ENCODE peak calls at places on chromosomes 16 and 17, in eight cellular contexts. One of them, this sample, is unnamed.

GRCh38 chr16:68086860-68087268 is 1.7 kb downstream of the NFATC3 start:
- DNase-seq in epithelial cell of esophagus: no peak
- DNase-seq in psoas muscle: no peak
- DNase-seq in GM20000: no peak
- DNase-seq in WTC11: no peak
- DNase-seq in nephron progenitor cell: no peak
- DNase-seq in GM06990: no peak
- DNase-seq in ovary: no peak
- DNase-seq in this sample: no peak

GRCh38 chr16:19203374-19203966 is 35.4 kb downstream of the SYT17 start:
- DNase-seq in epithelial cell of esophagus: no peak
- DNase-seq in GM06990: no peak
- DNase-seq in GM20000: no peak
- DNase-seq in WTC11: no peak
- DNase-seq in nephron progenitor cell: no peak
- DNase-seq in psoas muscle: no peak
- DNase-seq in ovary: no peak
- DNase-seq in this sample: no peak

GRCh38 chr16:30711712-30712111 is 12.7 kb downstream of the SRCAP start:
- DNase-seq in WTC11: no peak
- DNase-seq in ovary: no peak
- DNase-seq in nephron progenitor cell: no peak
- DNase-seq in GM06990: no peak
- DNase-seq in epithelial cell of esophagus: no peak
- DNase-seq in psoas muscle: no peak
- DNase-seq in GM20000: no peak
- DNase-seq in this sample: no peak

GRCh38 chr16:4787068-4787467 is 1.1 kb downstream of the SEPTIN12 start:
- DNase-seq in epithelial cell of esophagus: no peak
- DNase-seq in GM06990: no peak
- DNase-seq in WTC11: no peak
- DNase-seq in ovary: no peak
- DNase-seq in psoas muscle: no peak
- DNase-seq in GM20000: no peak
- DNase-seq in nephron progenitor cell: no peak
- DNase-seq in this sample: no peak

GRCh38 chr16:59527206-59527997 is 793.3 kb upstream of the GOT2 start:
- DNase-seq in GM06990: no peak
- DNase-seq in ovary: no peak
- DNase-seq in epithelial cell of esophagus: peak
- DNase-seq in WTC11: no peak
- DNase-seq in nephron progenitor cell: no peak
- DNase-seq in psoas muscle: no peak
- DNase-seq in GM20000: no peak
- DNase-seq in this sample: no peak

GRCh38 chr16:70253291-70254094 is 1.8 kb upstream of the EXOSC6 start:
- DNase-seq in GM20000: peak
- DNase-seq in psoas muscle: peak
- DNase-seq in WTC11: peak
- DNase-seq in epithelial cell of esophagus: peak
- DNase-seq in nephron progenitor cell: peak
- DNase-seq in ovary: no peak
- DNase-seq in GM06990: no peak
- DNase-seq in this sample: no peak

GRCh38 chr16:57023541-57024249 is 34.3 kb downstream of the NLRC5 start:
- DNase-seq in GM20000: no peak
- DNase-seq in WTC11: no peak
- DNase-seq in ovary: no peak
- DNase-seq in nephron progenitor cell: no peak
- DNase-seq in GM06990: no peak
- DNase-seq in psoas muscle: no peak
- DNase-seq in epithelial cell of esophagus: no peak
- DNase-seq in this sample: no peak

GRCh38 chr17:40530988-40531971 is 29.9 kb upstream of the TNS4 start:
- DNase-seq in WTC11: peak
- DNase-seq in GM20000: peak
- DNase-seq in epithelial cell of esophagus: no peak
- DNase-seq in ovary: peak
- DNase-seq in nephron progenitor cell: no peak
- DNase-seq in GM06990: peak
- DNase-seq in psoas muscle: no peak
- DNase-seq in this sample: peak

GRCh38 chr16:50591800-50592771 is 43.9 kb downstream of the NKD1 start:
- DNase-seq in WTC11: no peak
- DNase-seq in GM06990: no peak
- DNase-seq in GM20000: no peak
- DNase-seq in epithelial cell of esophagus: no peak
- DNase-seq in psoas muscle: peak
- DNase-seq in nephron progenitor cell: no peak
- DNase-seq in ovary: peak
- DNase-seq in this sample: no peak

GRCh38 chr16:22284637-22285515 is 12.3 kb upstream of the POLR3E start:
- DNase-seq in WTC11: no peak
- DNase-seq in nephron progenitor cell: no peak
- DNase-seq in GM20000: no peak
- DNase-seq in ovary: no peak
- DNase-seq in psoas muscle: peak
- DNase-seq in epithelial cell of esophagus: no peak
- DNase-seq in GM06990: no peak
- DNase-seq in this sample: no peak

GRCh38 chr16:89562027-89562599 is 1.6 kb downstream of the RPL13 start:
- DNase-seq in ovary: no peak
- DNase-seq in GM06990: no peak
- DNase-seq in nephron progenitor cell: no peak
- DNase-seq in WTC11: no peak
- DNase-seq in epithelial cell of esophagus: peak
- DNase-seq in psoas muscle: no peak
- DNase-seq in GM20000: no peak
- DNase-seq in this sample: no peak

GRCh38 chr16:81634380-81635121 is 144.5 kb upstream of the PLCG2 start:
- DNase-seq in GM20000: no peak
- DNase-seq in GM06990: no peak
- DNase-seq in epithelial cell of esophagus: no peak
- DNase-seq in nephron progenitor cell: no peak
- DNase-seq in psoas muscle: no peak
- DNase-seq in ovary: no peak
- DNase-seq in WTC11: no peak
- DNase-seq in this sample: no peak

GRCh38 chr17:7281074-7281952 is at the start of gene SLC2A4:
- DNase-seq in psoas muscle: peak
- DNase-seq in GM06990: peak
- DNase-seq in epithelial cell of esophagus: peak
- DNase-seq in GM20000: peak
- DNase-seq in WTC11: peak
- DNase-seq in ovary: peak
- DNase-seq in nephron progenitor cell: peak
- DNase-seq in this sample: peak

DNA sequence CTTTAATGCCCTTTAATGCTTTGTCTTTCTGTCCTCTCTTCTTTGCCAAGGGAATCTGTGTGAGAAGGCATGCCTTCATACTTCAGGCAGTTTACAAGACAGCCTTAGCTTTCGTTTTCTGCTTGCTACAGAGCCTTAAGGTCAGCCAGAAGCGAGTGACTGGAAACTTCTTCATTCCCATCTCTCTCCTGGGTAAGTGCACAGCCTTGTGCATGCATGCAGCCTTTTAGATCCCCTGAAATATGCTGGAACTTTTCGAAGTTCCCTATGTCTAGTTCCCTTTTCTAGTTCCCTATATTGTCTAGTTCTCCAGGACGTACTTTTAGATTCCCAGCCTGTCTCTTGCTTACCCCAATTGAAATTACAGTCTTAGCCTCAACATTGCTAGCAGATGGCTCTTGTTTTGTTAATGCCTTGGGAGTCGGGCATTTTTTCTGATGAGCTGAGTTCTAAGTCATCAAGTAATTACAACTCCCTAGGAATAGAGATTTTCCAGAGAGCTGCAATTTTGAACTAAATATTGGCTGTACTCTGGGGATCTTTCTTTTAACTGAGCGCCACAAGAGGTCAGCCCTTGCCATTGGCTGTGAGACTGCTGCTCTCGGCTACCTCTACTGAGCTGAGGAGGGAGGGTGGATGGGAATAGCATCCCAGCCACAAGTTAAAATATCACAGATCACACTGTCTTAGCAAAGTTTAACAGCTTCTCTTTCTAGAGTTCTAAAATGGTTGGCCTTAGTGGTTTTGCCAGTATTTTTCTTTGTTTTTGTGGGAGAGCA is 22.7 kb upstream of the PPM1D start:
- DNase-seq in psoas muscle: no peak
- DNase-seq in WTC11: no peak
- DNase-seq in epithelial cell of esophagus: no peak
- DNase-seq in GM06990: no peak
- DNase-seq in ovary: peak
- DNase-seq in GM20000: peak
- DNase-seq in nephron progenitor cell: no peak
- DNase-seq in this sample: no peak
- TF ChIP-seq CTCF in psoas muscle: peak
- TF ChIP-seq CTCF in WTC11: no peak
- TF ChIP-seq CTCF in epithelial cell of esophagus: no peak
- TF ChIP-seq CTCF in GM06990: peak
- TF ChIP-seq CTCF in ovary: no peak
- TF ChIP-seq CTCF in GM20000: no peak
- TF ChIP-seq CTCF in nephron progenitor cell: no peak
- TF ChIP-seq CTCF in this sample: no peak

GRCh38 chr17:75499313-75500022 is 15.9 kb downstream of the CASKIN2 start:
- DNase-seq in WTC11: no peak
- DNase-seq in epithelial cell of esophagus: no peak
- DNase-seq in nephron progenitor cell: no peak
- DNase-seq in ovary: peak
- DNase-seq in GM20000: no peak
- DNase-seq in GM06990: no peak
- DNase-seq in psoas muscle: no peak
- DNase-seq in this sample: no peak

GRCh38 chr17:75500419-75501216 is 14.7 kb downstream of the CASKIN2 start:
- DNase-seq in ovary: no peak
- DNase-seq in WTC11: no peak
- DNase-seq in psoas muscle: no peak
- DNase-seq in nephron progenitor cell: no peak
- DNase-seq in epithelial cell of esophagus: no peak
- DNase-seq in GM06990: no peak
- DNase-seq in GM20000: no peak
- DNase-seq in this sample: no peak

GRCh38 chr17:75498019-75498725 is 17.2 kb downstream of the CASKIN2 start:
- DNase-seq in ovary: no peak
- DNase-seq in GM20000: no peak
- DNase-seq in epithelial cell of esophagus: no peak
- DNase-seq in GM06990: no peak
- DNase-seq in WTC11: no peak
- DNase-seq in psoas muscle: no peak
- DNase-seq in nephron progenitor cell: no peak
- DNase-seq in this sample: no peak

GRCh38 chr17:75501378-75502071 is 13.8 kb downstream of the CASKIN2 start:
- DNase-seq in GM06990: no peak
- DNase-seq in WTC11: no peak
- DNase-seq in psoas muscle: no peak
- DNase-seq in GM20000: no peak
- DNase-seq in ovary: no peak
- DNase-seq in nephron progenitor cell: no peak
- DNase-seq in epithelial cell of esophagus: no peak
- DNase-seq in this sample: no peak

GRCh38 chr17:75498726-75499213 is 16.6 kb downstream of the CASKIN2 start:
- DNase-seq in WTC11: peak
- DNase-seq in epithelial cell of esophagus: peak
- DNase-seq in ovary: no peak
- DNase-seq in psoas muscle: peak
- DNase-seq in GM20000: no peak
- DNase-seq in GM06990: no peak
- DNase-seq in nephron progenitor cell: no peak
- DNase-seq in this sample: no peak
- TF ChIP-seq CTCF in WTC11: no peak
- TF ChIP-seq CTCF in epithelial cell of esophagus: no peak
- TF ChIP-seq CTCF in ovary: no peak
- TF ChIP-seq CTCF in psoas muscle: no peak
- TF ChIP-seq CTCF in GM20000: no peak
- TF ChIP-seq CTCF in GM06990: no peak
- TF ChIP-seq CTCF in nephron progenitor cell: no peak
- TF ChIP-seq CTCF in this sample: no peak

GRCh38 chr16:2224183-2224486 is 744 bp downstream of the E4F1 start:
- DNase-seq in nephron progenitor cell: no peak
- DNase-seq in WTC11: no peak
- DNase-seq in ovary: no peak
- DNase-seq in GM06990: no peak
- DNase-seq in epithelial cell of esophagus: no peak
- DNase-seq in GM20000: no peak
- DNase-seq in psoas muscle: no peak
- DNase-seq in this sample: no peak
- TF ChIP-seq CTCF in nephron progenitor cell: no peak
- TF ChIP-seq CTCF in WTC11: no peak
- TF ChIP-seq CTCF in ovary: no peak
- TF ChIP-seq CTCF in GM06990: no peak
- TF ChIP-seq CTCF in epithelial cell of esophagus: peak
- TF ChIP-seq CTCF in GM20000: no peak
- TF ChIP-seq CTCF in psoas muscle: no peak
- TF ChIP-seq CTCF in this sample: no peak

GRCh38 chr17:50185724-50186545 is 15.5 kb downstream of the COL1A1 start:
- DNase-seq in GM06990: no peak
- DNase-seq in WTC11: no peak
- DNase-seq in nephron progenitor cell: no peak
- DNase-seq in ovary: no peak
- DNase-seq in epithelial cell of esophagus: no peak
- DNase-seq in psoas muscle: no peak
- DNase-seq in GM20000: no peak
- DNase-seq in this sample: no peak

GRCh38 chr17:50184611-50185398 is 16.6 kb downstream of the COL1A1 start:
- DNase-seq in ovary: no peak
- DNase-seq in GM06990: no peak
- DNase-seq in WTC11: no peak
- DNase-seq in psoas muscle: peak
- DNase-seq in epithelial cell of esophagus: peak
- DNase-seq in GM20000: peak
- DNase-seq in nephron progenitor cell: no peak
- DNase-seq in this sample: no peak

GRCh38 chr17:50183439-50184001 is 17.7 kb downstream of the SGCA start:
- DNase-seq in WTC11: no peak
- DNase-seq in psoas muscle: peak
- DNase-seq in nephron progenitor cell: no peak
- DNase-seq in GM20000: no peak
- DNase-seq in epithelial cell of esophagus: no peak
- DNase-seq in GM06990: no peak
- DNase-seq in ovary: no peak
- DNase-seq in this sample: peak

GRCh38 chr17:50182783-50183438 is 17.1 kb downstream of the SGCA start:
- DNase-seq in GM20000: no peak
- DNase-seq in WTC11: no peak
- DNase-seq in psoas muscle: peak
- DNase-seq in ovary: no peak
- DNase-seq in nephron progenitor cell: no peak
- DNase-seq in epithelial cell of esophagus: no peak
- DNase-seq in GM06990: no peak
- DNase-seq in this sample: no peak

DNA sequence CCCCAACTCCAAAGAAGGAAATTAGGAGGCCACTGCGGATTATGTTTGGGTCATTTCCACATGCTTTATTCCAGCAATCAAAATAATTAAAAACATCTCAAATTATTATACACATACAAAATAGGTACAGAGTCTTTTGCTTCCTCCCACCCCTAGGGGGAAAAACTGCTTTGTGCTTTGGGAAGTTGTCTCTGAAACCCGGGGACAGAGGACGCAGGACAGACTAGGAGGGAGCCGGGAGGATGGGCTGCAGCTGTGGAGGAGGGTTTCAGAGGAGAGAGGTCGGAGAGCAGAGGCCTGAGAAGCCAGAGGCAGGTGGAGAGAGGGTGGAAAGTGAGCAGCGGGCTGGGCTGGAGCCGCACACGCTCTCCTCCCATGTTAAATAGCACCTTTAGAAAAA is 17.4 kb downstream of the COL1A1 start:
- DNase-seq in WTC11: no peak
- DNase-seq in psoas muscle: peak
- DNase-seq in epithelial cell of esophagus: no peak
- DNase-seq in ovary: no peak
- DNase-seq in GM06990: no peak
- DNase-seq in nephron progenitor cell: peak
- DNase-seq in GM20000: no peak
- DNase-seq in this sample: no peak
- TF ChIP-seq CTCF in WTC11: no peak
- TF ChIP-seq CTCF in psoas muscle: no peak
- TF ChIP-seq CTCF in epithelial cell of esophagus: no peak
- TF ChIP-seq CTCF in ovary: no peak
- TF ChIP-seq CTCF in GM06990: no peak
- TF ChIP-seq CTCF in nephron progenitor cell: no peak
- TF ChIP-seq CTCF in GM20000: no peak
- TF ChIP-seq CTCF in this sample: peak